ENCODE peak calls at places on chromosomes 11 and 22, in five cellular contexts. G is GM12891, Y is K562, M is H1, Q is HepG2. S is an unnamed sample.

GRCh38 chr22:22576244-22576988 is 17.4 kb upstream of the PRAME start:
- DNase-seq in M (no peak), Y (peak), G (peak), Q (peak), S (no peak)

GRCh38 chr11:34411786-34412185 is 26.9 kb upstream of the CAT start:
- DNase-seq in G (no peak), M (no peak), Q (no peak), Y (no peak), S (no peak)

GRCh38 chr11:26842883-26843282 is 121.0 kb upstream of the SLC5A12 start:
- DNase-seq in Q (no peak), Y (no peak), G (no peak), M (no peak), S (no peak)

GRCh38 chr22:31876156-31877035 is 67.9 kb upstream of the YWHAH start:
- DNase-seq in Q (no peak), G (no peak), Y (no peak), M (no peak), S (no peak)

GRCh38 chr11:75668508-75669297 is at the start of gene MAP6:
- DNase-seq in G (peak), Q (no peak), M (no peak), Y (peak), S (peak)

GRCh38 chr11:2287102-2287501 is 14.6 kb downstream of the C11orf21 start:
- DNase-seq in M (no peak), Y (no peak), G (no peak), Q (no peak), S (no peak)

GRCh38 chr22:30866811-30867271 is 101.7 kb downstream of the MORC2 start:
- DNase-seq in G (peak), M (no peak), Q (peak), Y (peak), S (peak)

GRCh38 chr22:37545703-37546435 is 14.4 kb upstream of the CDC42EP1 start:
- DNase-seq in Q (peak), M (peak), Y (peak), G (no peak), S (no peak)

GRCh38 chr11:125345706-125346561 is 150.1 kb downstream of the FEZ1 start:
- DNase-seq in Y (peak), Q (peak), M (no peak), G (peak), S (peak)

GRCh38 chr11:16382638-16383380 is 26.5 kb upstream of the SOX6 start:
- DNase-seq in Q (no peak), G (no peak), M (no peak), Y (no peak), S (no peak)

GRCh38 chr11:1288426-1289151 is 20.8 kb downstream of the TOLLIP start:
- DNase-seq in G (no peak), Q (no peak), M (no peak), Y (no peak), S (no peak)

GRCh38 chr11:68658661-68659060 is 25.7 kb upstream of the GAL start:
- DNase-seq in M (no peak), Y (no peak), Q (no peak), G (no peak), S (no peak)

GRCh38 chr11:13315517-13316432 is 38.2 kb downstream of the BMAL1 start:
- DNase-seq in M (no peak), Y (no peak), Q (peak), G (no peak), S (no peak)

GRCh38 chr11:63212742-63213141 is 30.7 kb downstream of the SLC22A25 start:
- DNase-seq in M (no peak), Y (peak), Q (peak), G (no peak), S (no peak)

GRCh38 chr11:132639986-132640385 is 892.3 kb downstream of the OPCML start:
- DNase-seq in Y (no peak), G (no peak), M (no peak), Q (no peak), S (no peak)

GRCh38 chr11:17634776-17635550 is 84.4 kb upstream of the MYOD1 start:
- DNase-seq in G (no peak), Q (no peak), Y (peak), M (no peak), S (no peak)

GRCh38 chr11:112241486-112241885 is 15.3 kb downstream of the PTS start:
- DNase-seq in G (no peak), Y (no peak), M (no peak), Q (peak), S (no peak)

GRCh38 chr11:20388096-20389055 is 860 bp downstream of the PRMT3 start:
- DNase-seq in G (no peak), Y (no peak), M (no peak), Q (peak), S (peak)

GRCh38 chr11:9172394-9172793 is 81.0 kb upstream of the SCUBE2 start:
- DNase-seq in G (no peak), M (no peak), Q (no peak), Y (no peak), S (no peak)

GRCh38 chr11:9179141-9179540 is 86.0 kb downstream of the DENND5A start:
- DNase-seq in Q (no peak), Y (no peak), G (no peak), M (no peak), S (no peak)

GRCh38 chr11:9178716-9179115 is 86.4 kb downstream of the DENND5A start:
- DNase-seq in Q (no peak), M (no peak), G (no peak), Y (no peak), S (no peak)

GRCh38 chr11:9176136-9176535 is 84.7 kb upstream of the SCUBE2 start:
- DNase-seq in G (no peak), M (no peak), Y (no peak), Q (no peak), S (no peak)

GRCh38 chr11:9176550-9176949 is 85.2 kb upstream of the SCUBE2 start:
- DNase-seq in Y (no peak), M (no peak), Q (no peak), G (no peak), S (no peak)
- TF ChIP-seq TAF1 in Y (no peak), M (no peak), Q (no peak), G (no peak), S (no peak)

DNA sequence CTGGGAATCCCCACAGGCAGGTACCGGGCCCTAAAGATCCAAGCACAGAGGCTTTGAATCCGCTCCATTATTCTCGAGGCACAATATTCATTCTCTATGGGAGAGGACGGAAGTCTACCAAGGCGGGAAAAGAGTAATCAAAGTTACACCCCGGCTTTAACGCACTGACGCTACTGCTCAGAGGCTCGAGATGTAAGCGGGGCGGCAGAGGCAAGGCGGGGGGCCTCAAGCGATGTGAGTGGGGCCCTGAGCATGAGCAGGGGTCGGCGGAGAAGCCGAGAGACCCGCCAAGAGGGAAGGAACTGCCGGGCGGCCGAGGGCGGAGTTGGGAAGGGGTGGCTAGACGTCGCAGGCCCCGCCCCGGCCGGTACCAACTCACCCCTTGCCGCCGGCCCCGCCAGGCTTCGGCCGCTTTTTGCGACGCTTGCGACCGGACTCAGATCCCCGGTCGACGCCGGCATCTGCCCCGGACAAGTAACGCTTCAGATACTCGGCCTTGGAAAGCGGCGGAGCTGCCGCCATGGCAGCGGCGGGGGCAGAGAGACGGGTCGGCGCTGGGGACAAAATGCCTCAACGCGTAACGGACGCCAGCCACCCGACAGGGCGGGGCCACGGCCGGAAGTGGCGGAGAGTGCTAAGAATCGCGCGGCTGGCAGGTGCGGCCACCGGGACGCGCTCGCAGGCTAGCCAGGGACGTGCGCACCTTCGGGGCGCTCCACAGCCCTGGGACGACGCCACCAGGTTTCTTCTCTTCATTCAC is at the start of gene BUD13:
- DNase-seq in Y (peak), Q (peak), G (peak), M (peak), S (peak)
- TF ChIP-seq POLR2A in Y (peak), Q (peak), G (peak), M (peak), S (peak)

DNA sequence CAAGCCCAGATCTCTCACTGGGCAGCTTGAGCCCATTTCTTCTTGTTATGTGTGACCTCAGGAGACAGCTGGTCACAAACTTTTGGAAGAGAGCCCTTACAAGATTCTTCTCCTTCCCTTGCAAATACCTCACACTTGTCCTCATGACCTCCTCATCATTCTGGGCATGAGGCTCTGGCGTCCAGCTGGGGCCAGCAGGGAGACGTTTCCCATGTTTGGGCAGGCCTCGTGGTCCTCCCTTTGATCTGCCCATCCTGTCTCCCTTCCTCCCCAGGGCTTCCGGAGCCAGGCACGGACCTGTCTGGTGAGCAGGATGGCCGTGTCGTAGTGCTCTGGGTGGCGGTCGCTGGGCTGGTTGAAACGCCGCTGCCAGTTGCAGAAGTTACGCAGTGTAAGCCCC is 9.7 kb downstream of the ADAMTS8 start:
- DNase-seq in M (no peak), Q (no peak), G (no peak), Y (no peak), S (no peak)
- TF ChIP-seq POLR2AphosphoS5 in M (no peak), Q (no peak), G (no peak), Y (no peak), S (no peak)

GRCh38 chr22:39519681-39520053 is 695 bp upstream of the ATF4 start:
- DNase-seq in G (no peak), M (no peak), Q (peak), Y (no peak), S (no peak)
- TF ChIP-seq TAF1 in G (no peak), M (peak), Q (no peak), Y (no peak), S (peak)

GRCh38 chr11:47213985-47214564 is 699 bp upstream of the DDB2 start:
- DNase-seq in Y (no peak), G (peak), Q (peak), M (peak), S (peak)
- TF ChIP-seq POLR2A in Y (no peak), G (no peak), Q (peak), M (peak), S (no peak)